ENCODE peak calls at places on chromosomes 2 and 18, in six cellular contexts. Z is stomach, T is gastrocnemius medialis, P is tibial nerve, J is body of pancreas, L is transverse colon. C is an unnamed sample.

GRCh38 chr2:183063083-183063482 is 15.5 kb upstream of the DUSP19 start:
- DNase-seq in Z (no peak), T (no peak), P (no peak), J (no peak), L (no peak), C (no peak)

GRCh38 chr2:213766062-213766461 is 481.8 kb downstream of the SPAG16 start:
- DNase-seq in Z (no peak), T (no peak), P (no peak), J (no peak), L (no peak), C (no peak)

GRCh38 chr2:45567974-45568789 is 42.9 kb downstream of the SRBD1 start:
- DNase-seq in Z (no peak), T (no peak), P (no peak), J (no peak), L (no peak), C (no peak)

GRCh38 chr2:176821350-176821749 is 391.2 kb upstream of the HNRNPA3 start:
- DNase-seq in Z (no peak), T (no peak), P (no peak), J (no peak), L (no peak), C (no peak)

GRCh38 chr2:232508246-232508645 is 11.9 kb upstream of the PRSS56 start:
- DNase-seq in Z (no peak), T (no peak), P (no peak), J (no peak), L (no peak), C (no peak)

GRCh38 chr2:224433442-224433841 is 31.5 kb upstream of the FAM124B start:
- DNase-seq in Z (no peak), T (no peak), P (no peak), J (no peak), L (no peak), C (no peak)

GRCh38 chr18:71784777-71785176 is 759.4 kb downstream of the CBLN2 start:
- DNase-seq in Z (no peak), T (no peak), P (no peak), J (no peak), L (no peak), C (no peak)

GRCh38 chr2:160349306-160349705 is 144.3 kb downstream of the RBMS1 start:
- DNase-seq in Z (no peak), T (no peak), P (no peak), J (no peak), L (no peak), C (no peak)

GRCh38 chr2:10493636-10494281 is 45.6 kb upstream of the ODC1 start:
- DNase-seq in Z (peak), T (no peak), P (no peak), J (peak), L (peak), C (no peak)

GRCh38 chr2:135999899-136000298 is 14.5 kb upstream of the DARS1 start:
- DNase-seq in Z (no peak), T (no peak), P (no peak), J (no peak), L (no peak), C (no peak)

GRCh38 chr2:86441789-86442641 is 844 bp downstream of the KDM3A start:
- DNase-seq in Z (peak), T (peak), P (peak), J (peak), L (peak), C (peak)
- TF ChIP-seq POLR2A in Z (no peak), T (no peak), P (peak), J (peak), L (peak), C (peak)

GRCh38 chr18:30625961-30626360 is 416.6 kb downstream of the DSC3 start:
- DNase-seq in Z (no peak), T (no peak), P (no peak), J (no peak), L (no peak), C (no peak)

GRCh38 chr18:30622635-30623034 is 419.9 kb downstream of the DSC3 start:
- DNase-seq in Z (no peak), T (no peak), P (no peak), J (no peak), L (no peak), C (no peak)

GRCh38 chr18:30622104-30622503 is 420.4 kb downstream of the DSC3 start:
- DNase-seq in Z (no peak), T (no peak), P (no peak), J (no peak), L (no peak), C (no peak)

GRCh38 chr18:30618567-30618966 is 424.0 kb downstream of the DSC3 start:
- DNase-seq in Z (no peak), T (no peak), P (no peak), J (no peak), L (no peak), C (no peak)

GRCh38 chr18:30623401-30624065 is 419.0 kb downstream of the DSC3 start:
- DNase-seq in Z (no peak), T (no peak), P (no peak), J (no peak), L (no peak), C (no peak)
- H3K4me3 ChIP-seq in Z (no peak), T (no peak), P (no peak), J (no peak), L (no peak), C (no peak)

GRCh38 chr18:65937180-65937579 is 186.4 kb downstream of the CDH7 start:
- DNase-seq in Z (no peak), T (no peak), P (no peak), J (no peak), L (no peak), C (no peak)

GRCh38 chr18:65938592-65939372 is 188.0 kb downstream of the CDH7 start:
- DNase-seq in Z (no peak), T (no peak), P (no peak), J (peak), L (peak), C (no peak)

GRCh38 chr18:65934874-65935273 is 184.1 kb downstream of the CDH7 start:
- DNase-seq in Z (no peak), T (no peak), P (no peak), J (peak), L (no peak), C (no peak)

GRCh38 chr18:65941482-65941881 is 190.7 kb downstream of the CDH7 start:
- DNase-seq in Z (no peak), T (no peak), P (no peak), J (no peak), L (no peak), C (no peak)

GRCh38 chr18:65936678-65937077 is 185.9 kb downstream of the CDH7 start:
- DNase-seq in Z (no peak), T (no peak), P (no peak), J (no peak), L (no peak), C (no peak)
- TF ChIP-seq CTCF in Z (no peak), T (no peak), P (no peak), J (peak), L (no peak), C (no peak)

DNA sequence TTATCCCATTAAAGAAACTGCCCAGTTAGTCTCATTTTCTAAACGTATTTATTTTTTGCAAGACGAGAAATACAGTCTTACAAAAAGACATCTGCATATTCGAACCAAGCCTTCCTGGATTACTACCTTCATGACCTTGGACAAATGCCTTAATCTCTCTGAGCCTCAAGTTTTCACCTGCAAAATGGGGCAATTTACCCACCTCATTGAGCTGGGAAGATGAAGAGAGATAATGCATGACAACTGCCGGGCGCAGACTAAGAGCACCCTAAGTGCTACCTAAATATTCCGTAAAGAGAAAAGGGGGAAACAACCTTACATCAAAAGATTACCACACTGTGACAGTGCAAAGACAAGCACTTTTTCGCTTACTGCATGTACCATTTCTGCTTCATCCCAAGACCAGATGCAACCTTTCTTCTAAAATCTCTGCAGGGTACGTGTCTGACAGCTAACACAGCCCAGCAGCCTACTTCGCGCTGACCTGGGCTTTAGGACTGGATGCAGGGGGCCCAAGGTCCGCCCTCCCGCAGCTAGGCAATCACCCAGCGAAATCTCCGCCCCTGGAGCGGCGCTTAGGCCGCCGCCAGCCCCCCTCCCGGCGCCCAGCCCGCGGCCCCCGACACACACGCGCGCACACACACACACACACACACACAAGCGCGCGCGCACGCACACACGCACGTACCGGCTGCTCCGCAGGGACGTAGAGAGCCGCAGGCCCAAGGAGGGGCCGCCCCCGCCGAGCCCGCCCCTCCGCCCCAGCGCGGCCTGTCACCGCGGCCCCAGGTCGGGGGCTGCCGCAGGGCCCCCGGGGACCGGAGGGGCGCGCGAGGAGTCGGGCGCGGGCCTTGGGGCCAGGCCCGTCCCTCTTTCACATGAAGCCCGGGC is 766 bp downstream of the MAP3K2 start:
- DNase-seq in Z (peak), T (peak), P (peak), J (peak), L (peak), C (peak)
- TF ChIP-seq POLR2A in Z (no peak), T (no peak), P (no peak), J (no peak), L (no peak), C (no peak)